ENCODE peak calls at places on chromosomes 13 and 19, in nine cellular contexts. One of them, this sample, is unnamed.
A peak's percentile ranks its signal among the peaks of the same experiment; 100 is the strongest.

GRCh38 chr13:20465218-20465879 is 60.3 kb downstream of the CRYL1 start:
- DNase-seq in astrocyte of the cerebellum: no peak
- DNase-seq in NCI-H146: no peak
- DNase-seq in NCI-H2107: peak; percentile 1
- DNase-seq in breast epithelium: no peak
- DNase-seq in GM12878: no peak
- DNase-seq in HEK293T: no peak
- DNase-seq in cardiac fibroblast: peak; percentile 48
- DNase-seq in C1 segment of cervical spinal cord: no peak
- DNase-seq in this sample: no peak

GRCh38 chr13:80436571-80437169 is 95.7 kb upstream of the SPRY2 start:
- DNase-seq in astrocyte of the cerebellum: peak; percentile 53
- DNase-seq in NCI-H146: no peak
- DNase-seq in NCI-H2107: no peak
- DNase-seq in breast epithelium: no peak
- DNase-seq in GM12878: no peak
- DNase-seq in HEK293T: no peak
- DNase-seq in cardiac fibroblast: peak; percentile 74
- DNase-seq in C1 segment of cervical spinal cord: no peak
- DNase-seq in this sample: no peak

GRCh38 chr19:18649371-18650047 is 12.7 kb downstream of the KLHL26 start:
- DNase-seq in astrocyte of the cerebellum: peak; percentile 38
- DNase-seq in NCI-H146: no peak
- DNase-seq in NCI-H2107: no peak
- DNase-seq in breast epithelium: no peak
- DNase-seq in GM12878: no peak
- DNase-seq in HEK293T: no peak
- DNase-seq in cardiac fibroblast: peak; percentile 59
- DNase-seq in C1 segment of cervical spinal cord: no peak
- DNase-seq in this sample: no peak

GRCh38 chr19:40241809-40242384 is 15.4 kb upstream of the CCNP start:
- DNase-seq in astrocyte of the cerebellum: peak; percentile 80
- DNase-seq in NCI-H146: no peak
- DNase-seq in NCI-H2107: no peak
- DNase-seq in breast epithelium: peak; percentile 40
- DNase-seq in GM12878: no peak
- DNase-seq in HEK293T: no peak
- DNase-seq in cardiac fibroblast: peak; percentile 94
- DNase-seq in C1 segment of cervical spinal cord: peak; percentile 64
- DNase-seq in this sample: no peak

GRCh38 chr19:11382898-11383705 is 1.0 kb downstream of the EPOR start:
- DNase-seq in astrocyte of the cerebellum: no peak
- DNase-seq in NCI-H146: peak; percentile 80
- DNase-seq in NCI-H2107: peak; percentile 21
- DNase-seq in breast epithelium: no peak
- DNase-seq in GM12878: no peak
- DNase-seq in HEK293T: peak; percentile 66
- DNase-seq in cardiac fibroblast: peak; percentile 41
- DNase-seq in C1 segment of cervical spinal cord: no peak
- DNase-seq in this sample: peak; percentile 29

GRCh38 chr19:8487137-8487851 is 15.1 kb downstream of the PRAM1 start:
- DNase-seq in astrocyte of the cerebellum: no peak
- DNase-seq in NCI-H146: no peak
- DNase-seq in NCI-H2107: no peak
- DNase-seq in breast epithelium: no peak
- DNase-seq in GM12878: no peak
- DNase-seq in HEK293T: no peak
- DNase-seq in cardiac fibroblast: no peak
- DNase-seq in C1 segment of cervical spinal cord: peak; percentile 15
- DNase-seq in this sample: no peak

GRCh38 chr19:6551607-6552450 is 21.0 kb downstream of the TNFSF9 start:
- DNase-seq in astrocyte of the cerebellum: no peak
- DNase-seq in NCI-H146: no peak
- DNase-seq in NCI-H2107: no peak
- DNase-seq in breast epithelium: no peak
- DNase-seq in GM12878: no peak
- DNase-seq in HEK293T: no peak
- DNase-seq in cardiac fibroblast: no peak
- DNase-seq in C1 segment of cervical spinal cord: no peak
- DNase-seq in this sample: peak; percentile 42

GRCh38 chr19:8684001-8684902 is 14.3 kb downstream of the ACTL9 start:
- DNase-seq in astrocyte of the cerebellum: no peak
- DNase-seq in NCI-H146: no peak
- DNase-seq in NCI-H2107: no peak
- DNase-seq in breast epithelium: no peak
- DNase-seq in GM12878: no peak
- DNase-seq in HEK293T: no peak
- DNase-seq in cardiac fibroblast: no peak
- DNase-seq in C1 segment of cervical spinal cord: no peak
- DNase-seq in this sample: no peak

GRCh38 chr19:40139533-40140287 is 49.0 kb upstream of the ZNF780A start:
- DNase-seq in astrocyte of the cerebellum: peak; percentile 39
- DNase-seq in NCI-H146: peak; percentile 50
- DNase-seq in NCI-H2107: peak; percentile 15
- DNase-seq in breast epithelium: no peak
- DNase-seq in GM12878: no peak
- DNase-seq in HEK293T: peak; percentile 50
- DNase-seq in cardiac fibroblast: peak; percentile 71
- DNase-seq in C1 segment of cervical spinal cord: no peak
- DNase-seq in this sample: no peak

GRCh38 chr13:71645467-71645866 is 221.5 kb downstream of the DACH1 start:
- DNase-seq in astrocyte of the cerebellum: no peak
- DNase-seq in NCI-H146: no peak
- DNase-seq in NCI-H2107: no peak
- DNase-seq in breast epithelium: no peak
- DNase-seq in GM12878: no peak
- DNase-seq in HEK293T: no peak
- DNase-seq in cardiac fibroblast: no peak
- DNase-seq in C1 segment of cervical spinal cord: no peak
- DNase-seq in this sample: no peak

GRCh38 chr19:13459351-13459750 is 46.9 kb downstream of the CACNA1A start:
- DNase-seq in astrocyte of the cerebellum: no peak
- DNase-seq in NCI-H146: no peak
- DNase-seq in NCI-H2107: peak; percentile 47
- DNase-seq in breast epithelium: no peak
- DNase-seq in GM12878: no peak
- DNase-seq in HEK293T: no peak
- DNase-seq in cardiac fibroblast: no peak
- DNase-seq in C1 segment of cervical spinal cord: no peak
- DNase-seq in this sample: no peak

GRCh38 chr13:100495455-100495854 is 93.1 kb downstream of the GGACT start:
- DNase-seq in astrocyte of the cerebellum: no peak
- DNase-seq in NCI-H146: peak; percentile 92
- DNase-seq in NCI-H2107: no peak
- DNase-seq in breast epithelium: no peak
- DNase-seq in GM12878: no peak
- DNase-seq in HEK293T: no peak
- DNase-seq in cardiac fibroblast: no peak
- DNase-seq in C1 segment of cervical spinal cord: no peak
- DNase-seq in this sample: no peak

GRCh38 chr19:46069841-46070341 is 29.1 kb upstream of the IGFL4 start:
- DNase-seq in astrocyte of the cerebellum: peak; percentile 80
- DNase-seq in NCI-H146: no peak
- DNase-seq in NCI-H2107: no peak
- DNase-seq in breast epithelium: no peak
- DNase-seq in GM12878: no peak
- DNase-seq in HEK293T: no peak
- DNase-seq in cardiac fibroblast: peak; percentile 94
- DNase-seq in C1 segment of cervical spinal cord: no peak
- DNase-seq in this sample: no peak

GRCh38 chr13:57946361-57946760 is 314.8 kb downstream of the PCDH17 start:
- DNase-seq in astrocyte of the cerebellum: no peak
- DNase-seq in NCI-H146: no peak
- DNase-seq in NCI-H2107: no peak
- DNase-seq in breast epithelium: no peak
- DNase-seq in GM12878: no peak
- DNase-seq in HEK293T: no peak
- DNase-seq in cardiac fibroblast: no peak
- DNase-seq in C1 segment of cervical spinal cord: no peak
- DNase-seq in this sample: no peak